ENCODE peak calls at places on chromosomes 5 and 9, in four cellular contexts. Y is HL-60, T is stomach, N is upper lobe of left lung. Q is an unnamed sample.
A peak's percentile ranks its signal among the peaks of the same experiment; 100 is the strongest.

GRCh38 chr9:104863180-104863883 is 64.6 kb downstream of the ABCA1 start:
- DNase-seq in Y (peak; percentile 60), T (peak; percentile 38), N (no peak), Q (no peak)

GRCh38 chr5:151737421-151737820 is 21.0 kb downstream of the ATOX1 start:
- DNase-seq in Y (no peak), T (no peak), N (no peak), Q (no peak)

GRCh38 chr5:177310757-177311173 is 933 bp downstream of the MXD3 start:
- DNase-seq in Y (peak; percentile 89), T (no peak), N (no peak), Q (no peak)

GRCh38 chr5:76163111-76163628 is 80.0 kb downstream of the SV2C start:
- DNase-seq in Y (no peak), T (no peak), N (no peak), Q (no peak)

GRCh38 chr5:96439477-96440184 is 6.6 kb upstream of the PCSK1 start:
- DNase-seq in Y (no peak), T (no peak), N (no peak), Q (no peak)

GRCh38 chr9:692636-693459 is 148.6 kb upstream of the DMRT1 start:
- DNase-seq in Y (no peak), T (no peak), N (no peak), Q (no peak)

GRCh38 chr9:109769250-109769649 is 10.7 kb upstream of the PALM2AKAP2 start:
- DNase-seq in Y (no peak), T (no peak), N (no peak), Q (no peak)

GRCh38 chr5:96683392-96683791 is 21.2 kb downstream of the CAST start:
- DNase-seq in Y (no peak), T (no peak), N (no peak), Q (no peak)

GRCh38 chr9:124285903-124286291 is 28.1 kb downstream of the NEK6 start:
- DNase-seq in Y (peak; percentile 95), T (peak; percentile 56), N (no peak), Q (peak; percentile 95)

GRCh38 chr9:105245720-105246161 is 1.3 kb downstream of the SLC44A1 start:
- DNase-seq in Y (no peak), T (no peak), N (no peak), Q (no peak)

GRCh38 chr9:95980262-95981125 is 105.0 kb downstream of the ERCC6L2 start:
- DNase-seq in Y (peak; percentile 3), T (no peak), N (no peak), Q (no peak)

GRCh38 chr5:166582416-166582815 is 1709.0 kb upstream of the WWC1 start:
- DNase-seq in Y (no peak), T (no peak), N (no peak), Q (no peak)

GRCh38 chr5:32223972-32224608 is 50.0 kb upstream of the GOLPH3 start:
- DNase-seq in Y (no peak), T (no peak), N (no peak), Q (no peak)

GRCh38 chr5:93600409-93601052 is 17.5 kb downstream of the NR2F1 start:
- DNase-seq in Y (no peak), T (no peak), N (no peak), Q (no peak)

GRCh38 chr9:120583958-120584369 is 4.0 kb upstream of the CDK5RAP2 start:
- DNase-seq in Y (peak; percentile 87), T (peak; percentile 28), N (no peak), Q (no peak)

GRCh38 chr5:30853158-30853557 is 340.3 kb upstream of the CDH6 start:
- DNase-seq in Y (no peak), T (no peak), N (no peak), Q (no peak)

GRCh38 chr5:63962345-63962744 is at the start of gene HTR1A:
- DNase-seq in Y (no peak), T (no peak), N (no peak), Q (no peak)

GRCh38 chr9:107711528-107711927 is 222.0 kb upstream of the KLF4 start:
- DNase-seq in Y (peak; percentile 4), T (no peak), N (no peak), Q (no peak)

GRCh38 chr9:98673681-98674080 is 35.1 kb downstream of the GABBR2 start:
- DNase-seq in Y (no peak), T (no peak), N (no peak), Q (no peak)

GRCh38 chr5:63878788-63879187 is 83.5 kb downstream of the HTR1A start:
- DNase-seq in Y (no peak), T (no peak), N (no peak), Q (no peak)

GRCh38 chr9:133067006-133067405 is 5.2 kb downstream of the CEL start:
- DNase-seq in Y (no peak), T (no peak), N (no peak), Q (no peak)

GRCh38 chr5:126875303-126875785 is 98.4 kb downstream of the LMNB1 start:
- DNase-seq in Y (no peak), T (no peak), N (no peak), Q (no peak)

GRCh38 chr5:171874210-171874609 is 88.6 kb downstream of the SMIM23 start:
- DNase-seq in Y (peak; percentile 75), T (no peak), N (no peak), Q (no peak)

GRCh38 chr9:13095056-13095455 is 184.4 kb downstream of the MPDZ start:
- DNase-seq in Y (no peak), T (no peak), N (no peak), Q (no peak)

GRCh38 chr9:134624827-134625181 is 16.8 kb upstream of the COL5A1 start:
- DNase-seq in Y (no peak), T (no peak), N (peak; percentile 28), Q (no peak)

GRCh38 chr5:17265041-17265440 is 47.6 kb downstream of the BASP1 start:
- DNase-seq in Y (no peak), T (no peak), N (no peak), Q (no peak)

GRCh38 chr5:17269201-17269600 is 51.8 kb downstream of the BASP1 start:
- DNase-seq in Y (no peak), T (no peak), N (no peak), Q (no peak)

GRCh38 chr5:17272111-17272510 is 54.7 kb downstream of the BASP1 start:
- DNase-seq in Y (no peak), T (no peak), N (no peak), Q (no peak)

GRCh38 chr5:17267099-17267498 is 49.7 kb downstream of the BASP1 start:
- DNase-seq in Y (no peak), T (no peak), N (no peak), Q (no peak)
- TF ChIP-seq POLR2AphosphoS5 in Y (no peak), T (no peak), N (no peak), Q (no peak)

GRCh38 chr9:92095236-92095635 is 20.0 kb downstream of the SPTLC1 start:
- DNase-seq in Y (no peak), T (no peak), N (no peak), Q (no peak)

GRCh38 chr9:92094655-92095054 is 20.6 kb downstream of the SPTLC1 start:
- DNase-seq in Y (no peak), T (no peak), N (no peak), Q (no peak)

GRCh38 chr9:92100237-92100911 is 14.8 kb downstream of the SPTLC1 start:
- DNase-seq in Y (no peak), T (no peak), N (no peak), Q (no peak)

GRCh38 chr9:92097997-92098482 is 17.2 kb downstream of the SPTLC1 start:
- DNase-seq in Y (no peak), T (peak; percentile 92), N (peak; percentile 80), Q (no peak)

GRCh38 chr9:92098638-92099037 is 16.6 kb downstream of the SPTLC1 start:
- DNase-seq in Y (no peak), T (no peak), N (no peak), Q (no peak)
- H3K27ac ChIP-seq in Y (no peak overlapping the region), T (no peak overlapping the region), N (no peak overlapping the region), Q (no peak overlapping the region)

GRCh38 chr5:67802766-67803165 is 412.8 kb upstream of the PIK3R1 start:
- DNase-seq in Y (no peak), T (no peak), N (no peak), Q (no peak)

GRCh38 chr5:67795781-67796477 is 419.6 kb upstream of the PIK3R1 start:
- DNase-seq in Y (no peak), T (no peak), N (no peak), Q (no peak)

GRCh38 chr5:67793966-67794365 is 421.6 kb upstream of the PIK3R1 start:
- DNase-seq in Y (no peak), T (no peak), N (no peak), Q (no peak)

GRCh38 chr5:67799732-67800234 is 415.8 kb upstream of the PIK3R1 start:
- DNase-seq in Y (no peak), T (no peak), N (no peak), Q (no peak)
- TF ChIP-seq POLR2AphosphoS5 in Y (no peak), T (peak; percentile 39), N (peak; percentile 54), Q (peak; percentile 38)

GRCh38 chr5:40733842-40734563 is 21.8 kb downstream of the TTC33 start:
- DNase-seq in Y (no peak), T (no peak), N (no peak), Q (no peak)
- H3K27ac ChIP-seq in Y (no peak overlapping the region), T (peak overlapping the region; percentile 70), N (no peak overlapping the region), Q (no peak overlapping the region)